ENCODE peak calls at places on chromosomes 12 and 14, in five cellular contexts. E, Y, U, I and G are unnamed samples.

GRCh38 chr12:69872804-69873203 is 47.8 kb downstream of the MYRFL start:
- DNase-seq in E (no peak), Y (no peak), U (no peak), I (no peak), G (no peak)

GRCh38 chr12:58433969-58434368 is 486.3 kb downstream of the LRIG3 start:
- DNase-seq in E (no peak), Y (no peak), U (no peak), I (no peak), G (no peak)

GRCh38 chr12:79251356-79251755 is 386.8 kb downstream of the SYT1 start:
- DNase-seq in E (no peak), Y (no peak), U (no peak), I (no peak), G (no peak)

GRCh38 chr14:69626132-69626500 is 14.7 kb downstream of the SUSD6 start:
- DNase-seq in E (no peak), Y (no peak), U (no peak), I (no peak), G (no peak)

GRCh38 chr12:27817761-27818160 is 37.7 kb upstream of the MANSC4 start:
- DNase-seq in E (no peak), Y (no peak), U (no peak), I (no peak), G (no peak)

GRCh38 chr12:21710944-21711343 is 53.3 kb upstream of the LDHB start:
- DNase-seq in E (no peak), Y (no peak), U (no peak), I (no peak), G (no peak)

GRCh38 chr12:106138279-106138645 is 492 bp downstream of the NUAK1 start:
- DNase-seq in E (no peak), Y (no peak), U (no peak), I (no peak), G (no peak)

GRCh38 chr12:26434299-26434915 is 239.0 kb downstream of the SSPN start:
- DNase-seq in E (peak), Y (peak), U (no peak), I (peak), G (peak)

GRCh38 chr14:45377201-45377600 is 124.2 kb upstream of the MIS18BP1 start:
- DNase-seq in E (no peak), Y (no peak), U (no peak), I (no peak), G (no peak)

GRCh38 chr12:6627598-6627997 is 8.2 kb downstream of the LPAR5 start:
- DNase-seq in E (no peak), Y (no peak), U (no peak), I (no peak), G (peak)

GRCh38 chr12:54386781-54387467 is 2.4 kb upstream of the ZNF385A start:
- DNase-seq in E (no peak), Y (no peak), U (no peak), I (no peak), G (no peak)
- TF ChIP-seq SUZ12 in E (no peak), Y (no peak), U (no peak), I (no peak), G (no peak)

DNA sequence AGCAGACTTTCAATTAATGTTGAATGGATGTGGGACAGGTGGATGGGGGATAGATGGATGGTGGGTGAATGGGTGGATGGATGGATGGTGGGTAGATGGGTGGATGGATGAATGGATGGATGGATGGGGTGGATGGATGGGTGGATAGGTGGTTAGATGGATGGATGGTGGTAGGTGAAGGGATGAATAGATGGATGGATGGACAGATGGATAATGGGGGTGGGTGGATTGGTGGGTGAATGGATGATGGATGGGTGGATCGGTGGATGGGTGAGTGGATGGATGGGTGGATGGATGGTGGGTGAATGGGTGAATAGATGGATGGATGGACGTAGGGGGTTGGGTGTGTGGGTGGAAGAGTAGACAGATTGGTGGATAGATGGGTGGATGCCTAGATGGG is 14.0 kb upstream of the INF2 start:
- DNase-seq in E (no peak), Y (no peak), U (no peak), I (no peak), G (no peak)
- TF ChIP-seq SUZ12 in E (no peak), Y (no peak), U (no peak), I (no peak), G (no peak)

GRCh38 chr12:129773170-129773493 is 130.7 kb downstream of the TMEM132D start:
- DNase-seq in E (no peak), Y (no peak), U (no peak), I (no peak), G (no peak)

GRCh38 chr12:129771238-129771637 is 132.6 kb downstream of the TMEM132D start:
- DNase-seq in E (peak), Y (peak), U (no peak), I (no peak), G (no peak)

GRCh38 chr12:129776977-129777667 is 126.7 kb downstream of the TMEM132D start:
- DNase-seq in E (no peak), Y (no peak), U (no peak), I (no peak), G (no peak)

GRCh38 chr12:129772463-129773169 is 131.2 kb downstream of the TMEM132D start:
- DNase-seq in E (peak), Y (no peak), U (no peak), I (no peak), G (no peak)
- TF ChIP-seq SUZ12 in E (no peak), Y (no peak), U (no peak), I (no peak), G (no peak)

GRCh38 chr14:100222219-100223093 is 16.5 kb upstream of the YY1 start:
- DNase-seq in E (no peak), Y (no peak), U (no peak), I (no peak), G (no peak)

GRCh38 chr14:100221419-100222218 is 17.3 kb upstream of the YY1 start:
- DNase-seq in E (no peak), Y (no peak), U (no peak), I (peak), G (peak)

GRCh38 chr14:100215330-100215885 is 23.5 kb upstream of the YY1 start:
- DNase-seq in E (no peak), Y (no peak), U (no peak), I (no peak), G (no peak)

GRCh38 chr14:100223332-100224171 is 15.4 kb upstream of the YY1 start:
- DNase-seq in E (no peak), Y (no peak), U (no peak), I (peak), G (no peak)

GRCh38 chr14:100219126-100219785 is 19.7 kb upstream of the YY1 start:
- DNase-seq in E (no peak), Y (no peak), U (no peak), I (no peak), G (no peak)
- TF ChIP-seq SUZ12 in E (no peak), Y (no peak), U (no peak), I (no peak), G (no peak)

DNA sequence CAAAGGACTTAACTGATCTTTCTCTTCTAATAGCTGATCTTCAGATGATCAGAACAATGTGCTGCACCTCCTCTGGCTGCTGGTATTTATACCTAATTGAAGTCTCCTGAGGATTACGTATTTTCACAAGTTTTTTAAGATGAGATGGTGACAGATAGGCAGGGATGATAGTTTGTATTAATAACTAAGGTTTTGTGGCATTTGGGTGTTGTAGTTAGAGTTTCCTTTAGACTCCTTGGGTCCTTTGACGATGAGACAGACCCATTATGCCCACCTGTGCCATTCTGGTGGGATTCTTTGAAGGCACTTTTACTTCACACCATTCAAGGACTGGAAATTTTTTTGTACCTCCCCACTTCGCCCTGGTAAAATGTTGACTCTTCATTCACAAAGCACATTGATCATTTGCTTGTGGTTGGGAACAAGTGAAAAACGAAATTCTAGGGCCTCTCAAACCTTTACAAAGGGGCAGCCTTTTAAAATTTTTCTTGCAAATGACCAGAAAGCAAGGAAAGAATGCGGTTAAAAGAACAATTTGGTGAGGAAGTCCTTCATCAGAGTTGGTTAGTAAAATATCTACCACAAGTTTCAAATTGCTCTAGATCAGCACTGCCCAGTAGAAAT is at the start of gene IFNG:
- DNase-seq in E (no peak), Y (no peak), U (peak), I (no peak), G (no peak)
- TF ChIP-seq SUZ12 in E (no peak), Y (no peak), U (no peak), I (no peak), G (no peak)